ENCODE peak calls at places on chromosomes 11 and 22, in six cellular contexts. One of them, this sample, is unnamed.
A peak's percentile ranks its signal among the peaks of the same experiment; 100 is the strongest.

GRCh38 chr11:67010296-67010905 is 12.5 kb upstream of the SYT12 start:
- DNase-seq in PC-9: no peak
- DNase-seq in left ventricle myocardium inferior: no peak
- DNase-seq in OCI-LY7: no peak
- DNase-seq in CD4-positive, alpha-beta memory T cell: no peak
- DNase-seq in upper lobe of right lung: no peak
- DNase-seq in this sample: no peak

GRCh38 chr11:113553905-113554304 is 78.7 kb upstream of the DRD2 start:
- DNase-seq in left ventricle myocardium inferior: no peak
- DNase-seq in OCI-LY7: peak; percentile 2
- DNase-seq in upper lobe of right lung: no peak
- DNase-seq in PC-9: no peak
- DNase-seq in CD4-positive, alpha-beta memory T cell: no peak
- DNase-seq in this sample: no peak

GRCh38 chr11:45702511-45702910 is 37.1 kb upstream of the CHST1 start:
- DNase-seq in OCI-LY7: no peak
- DNase-seq in CD4-positive, alpha-beta memory T cell: no peak
- DNase-seq in PC-9: no peak
- DNase-seq in upper lobe of right lung: no peak
- DNase-seq in left ventricle myocardium inferior: no peak
- DNase-seq in this sample: no peak

GRCh38 chr11:44171518-44171917 is 76.0 kb downstream of the EXT2 start:
- DNase-seq in PC-9: no peak
- DNase-seq in CD4-positive, alpha-beta memory T cell: no peak
- DNase-seq in OCI-LY7: no peak
- DNase-seq in upper lobe of right lung: no peak
- DNase-seq in left ventricle myocardium inferior: no peak
- DNase-seq in this sample: no peak

GRCh38 chr11:107689317-107690202 is 22.3 kb downstream of the SLN start:
- DNase-seq in left ventricle myocardium inferior: peak; percentile 42
- DNase-seq in upper lobe of right lung: peak; percentile 77
- DNase-seq in CD4-positive, alpha-beta memory T cell: peak; percentile 34
- DNase-seq in PC-9: peak; percentile 51
- DNase-seq in OCI-LY7: peak; percentile 61
- DNase-seq in this sample: peak; percentile 4

GRCh38 chr11:114785820-114786219 is 107.5 kb downstream of the NXPE2 start:
- DNase-seq in CD4-positive, alpha-beta memory T cell: no peak
- DNase-seq in upper lobe of right lung: no peak
- DNase-seq in left ventricle myocardium inferior: no peak
- DNase-seq in OCI-LY7: no peak
- DNase-seq in PC-9: no peak
- DNase-seq in this sample: no peak

GRCh38 chr11:68398870-68399865 is 61.4 kb upstream of the PPP6R3 start:
- DNase-seq in PC-9: no peak
- DNase-seq in CD4-positive, alpha-beta memory T cell: no peak
- DNase-seq in left ventricle myocardium inferior: peak; percentile 82
- DNase-seq in upper lobe of right lung: no peak
- DNase-seq in OCI-LY7: no peak
- DNase-seq in this sample: no peak

GRCh38 chr11:65912840-65913239 is 6.0 kb downstream of the C11orf68 start:
- DNase-seq in CD4-positive, alpha-beta memory T cell: no peak
- DNase-seq in OCI-LY7: no peak
- DNase-seq in left ventricle myocardium inferior: no peak
- DNase-seq in PC-9: no peak
- DNase-seq in upper lobe of right lung: no peak
- DNase-seq in this sample: no peak

GRCh38 chr22:43209523-43209890 is 22.6 kb upstream of the TTLL12 start:
- DNase-seq in PC-9: no peak
- DNase-seq in OCI-LY7: no peak
- DNase-seq in upper lobe of right lung: no peak
- DNase-seq in CD4-positive, alpha-beta memory T cell: no peak
- DNase-seq in left ventricle myocardium inferior: no peak
- DNase-seq in this sample: no peak

GRCh38 chr11:111067994-111068393 is 177.5 kb upstream of the POU2AF2 start:
- DNase-seq in CD4-positive, alpha-beta memory T cell: no peak
- DNase-seq in PC-9: no peak
- DNase-seq in upper lobe of right lung: no peak
- DNase-seq in left ventricle myocardium inferior: no peak
- DNase-seq in OCI-LY7: no peak
- DNase-seq in this sample: no peak

GRCh38 chr11:19698493-19699292 is 13.9 kb upstream of the NAV2 start:
- DNase-seq in left ventricle myocardium inferior: peak; percentile 74
- DNase-seq in CD4-positive, alpha-beta memory T cell: no peak
- DNase-seq in PC-9: peak; percentile 27
- DNase-seq in upper lobe of right lung: no peak
- DNase-seq in OCI-LY7: no peak
- DNase-seq in this sample: no peak

GRCh38 chr11:83054904-83055380 is 16.8 kb downstream of the RAB30 start:
- DNase-seq in OCI-LY7: peak; percentile 66
- DNase-seq in CD4-positive, alpha-beta memory T cell: no peak
- DNase-seq in left ventricle myocardium inferior: no peak
- DNase-seq in upper lobe of right lung: no peak
- DNase-seq in PC-9: no peak
- DNase-seq in this sample: no peak

GRCh38 chr11:46049325-46049860 is 71.9 kb downstream of the PHF21A start:
- DNase-seq in upper lobe of right lung: no peak
- DNase-seq in PC-9: no peak
- DNase-seq in left ventricle myocardium inferior: no peak
- DNase-seq in OCI-LY7: no peak
- DNase-seq in CD4-positive, alpha-beta memory T cell: no peak
- DNase-seq in this sample: no peak

DNA sequence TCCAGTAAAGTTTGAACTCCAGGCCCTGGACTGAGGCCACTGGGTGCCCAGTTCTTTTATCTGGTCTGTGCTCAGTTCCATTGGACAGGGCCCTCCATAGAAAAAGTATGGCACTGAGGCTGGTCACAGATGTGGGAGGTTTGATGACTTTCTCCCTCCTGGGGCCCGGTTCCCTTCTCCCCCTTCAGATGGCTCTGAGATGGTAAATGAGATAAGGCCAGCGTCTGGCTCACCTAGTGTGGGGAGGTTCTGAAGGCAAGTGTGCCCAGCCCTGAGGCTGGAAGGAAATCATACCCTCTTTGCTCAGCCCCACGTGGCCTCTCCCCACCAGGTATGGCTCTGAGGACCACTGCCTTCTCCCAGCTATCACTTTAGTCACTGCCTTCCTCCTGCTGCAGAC is 1.5 kb upstream of the CLDN5 start:
- DNase-seq in CD4-positive, alpha-beta memory T cell: no peak
- DNase-seq in left ventricle myocardium inferior: no peak
- DNase-seq in OCI-LY7: no peak
- DNase-seq in PC-9: no peak
- DNase-seq in upper lobe of right lung: no peak
- DNase-seq in this sample: no peak
- H3K27ac ChIP-seq in CD4-positive, alpha-beta memory T cell: no peak overlapping the region
- H3K27ac ChIP-seq in left ventricle myocardium inferior: peak overlapping the region; percentile 95
- H3K27ac ChIP-seq in OCI-LY7: no peak overlapping the region
- H3K27ac ChIP-seq in PC-9: no peak overlapping the region
- H3K27ac ChIP-seq in upper lobe of right lung: peak overlapping the region; percentile 78
- H3K27ac ChIP-seq in this sample: no peak overlapping the region

GRCh38 chr22:39439170-39439569 is 17.6 kb upstream of the MGAT3 start:
- DNase-seq in OCI-LY7: no peak
- DNase-seq in upper lobe of right lung: no peak
- DNase-seq in PC-9: no peak
- DNase-seq in left ventricle myocardium inferior: no peak
- DNase-seq in CD4-positive, alpha-beta memory T cell: no peak
- DNase-seq in this sample: no peak
- H3K4me3 ChIP-seq in OCI-LY7: no peak overlapping the region
- H3K4me3 ChIP-seq in upper lobe of right lung: no peak overlapping the region
- H3K4me3 ChIP-seq in PC-9: no peak overlapping the region
- H3K4me3 ChIP-seq in left ventricle myocardium inferior: no peak overlapping the region
- H3K4me3 ChIP-seq in CD4-positive, alpha-beta memory T cell: no peak overlapping the region
- H3K4me3 ChIP-seq in this sample: no peak overlapping the region

GRCh38 chr22:48506506-48507145 is 1321.0 kb downstream of the BRD1 start:
- DNase-seq in left ventricle myocardium inferior: no peak
- DNase-seq in upper lobe of right lung: no peak
- DNase-seq in CD4-positive, alpha-beta memory T cell: no peak
- DNase-seq in PC-9: no peak
- DNase-seq in OCI-LY7: no peak
- DNase-seq in this sample: no peak
- H3K9me3 ChIP-seq in left ventricle myocardium inferior: no peaks in the 10 kb centered on the region
- H3K9me3 ChIP-seq in upper lobe of right lung: no peaks in the 10 kb centered on the region
- H3K9me3 ChIP-seq in CD4-positive, alpha-beta memory T cell: no peaks in the 10 kb centered on the region
- H3K9me3 ChIP-seq in PC-9: no peaks in the 10 kb centered on the region
- H3K9me3 ChIP-seq in OCI-LY7: no peaks in the 10 kb centered on the region
- H3K9me3 ChIP-seq in this sample: no peaks in the 10 kb centered on the region

DNA sequence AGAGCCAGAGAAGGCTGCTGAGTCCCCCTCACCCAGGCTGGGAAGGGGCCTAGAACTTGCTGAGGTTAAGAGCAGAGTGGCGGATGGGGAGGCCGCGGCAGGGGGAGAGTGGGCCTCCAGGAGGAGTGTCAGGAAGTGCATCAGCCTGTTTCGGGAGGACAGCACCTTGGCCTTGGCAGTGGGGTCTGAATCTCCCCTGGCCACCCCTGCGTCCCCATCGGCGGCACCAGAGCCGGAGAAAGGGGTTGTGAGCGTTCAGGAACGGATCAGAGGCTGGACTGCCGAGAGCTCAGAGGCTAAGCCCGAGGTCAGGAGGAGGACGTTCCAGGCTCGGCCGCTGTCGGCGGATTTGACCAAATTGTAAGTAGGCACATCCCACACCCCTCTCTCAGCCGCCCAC is 76.7 kb downstream of the KIAA1671 start:
- DNase-seq in PC-9: no peak
- DNase-seq in upper lobe of right lung: no peak
- DNase-seq in left ventricle myocardium inferior: no peak
- DNase-seq in CD4-positive, alpha-beta memory T cell: no peak
- DNase-seq in OCI-LY7: no peak
- DNase-seq in this sample: no peak
- H3K27ac ChIP-seq in PC-9: no peak overlapping the region
- H3K27ac ChIP-seq in upper lobe of right lung: no peak overlapping the region
- H3K27ac ChIP-seq in left ventricle myocardium inferior: peak overlapping the region; percentile 80
- H3K27ac ChIP-seq in CD4-positive, alpha-beta memory T cell: no peak overlapping the region
- H3K27ac ChIP-seq in OCI-LY7: no peak overlapping the region
- H3K27ac ChIP-seq in this sample: no peak overlapping the region

GRCh38 chr11:119018074-119018938 is at the start of the genes RPS25 and TRAPPC4:
- DNase-seq in OCI-LY7: peak; percentile 97
- DNase-seq in PC-9: peak; percentile 89
- DNase-seq in CD4-positive, alpha-beta memory T cell: peak; percentile 96
- DNase-seq in left ventricle myocardium inferior: peak; percentile 95
- DNase-seq in upper lobe of right lung: peak; percentile 98
- DNase-seq in this sample: peak; percentile 94

GRCh38 chr11:119014209-119014924 is 3.8 kb downstream of the RPS25 start:
- DNase-seq in upper lobe of right lung: no peak
- DNase-seq in left ventricle myocardium inferior: no peak
- DNase-seq in OCI-LY7: no peak
- DNase-seq in PC-9: no peak
- DNase-seq in CD4-positive, alpha-beta memory T cell: no peak
- DNase-seq in this sample: no peak

GRCh38 chr11:119015054-119015611 is 3.0 kb downstream of the RPS25 start:
- DNase-seq in upper lobe of right lung: no peak
- DNase-seq in CD4-positive, alpha-beta memory T cell: no peak
- DNase-seq in left ventricle myocardium inferior: no peak
- DNase-seq in PC-9: no peak
- DNase-seq in OCI-LY7: no peak
- DNase-seq in this sample: no peak

GRCh38 chr11:119019996-119020395 is 1.4 kb downstream of the TRAPPC4 start:
- DNase-seq in left ventricle myocardium inferior: no peak
- DNase-seq in OCI-LY7: no peak
- DNase-seq in CD4-positive, alpha-beta memory T cell: no peak
- DNase-seq in upper lobe of right lung: no peak
- DNase-seq in PC-9: no peak
- DNase-seq in this sample: no peak

GRCh38 chr11:119016216-119017009 is 1.7 kb downstream of the RPS25 start:
- DNase-seq in PC-9: no peak
- DNase-seq in left ventricle myocardium inferior: no peak
- DNase-seq in OCI-LY7: no peak
- DNase-seq in CD4-positive, alpha-beta memory T cell: no peak
- DNase-seq in upper lobe of right lung: no peak
- DNase-seq in this sample: no peak
- H3K4me3 ChIP-seq in PC-9: peak overlapping the region; percentile 98
- H3K4me3 ChIP-seq in left ventricle myocardium inferior: peak overlapping the region; percentile 79
- H3K4me3 ChIP-seq in OCI-LY7: peak overlapping the region; percentile 81
- H3K4me3 ChIP-seq in CD4-positive, alpha-beta memory T cell: no peak overlapping the region
- H3K4me3 ChIP-seq in upper lobe of right lung: peak overlapping the region; percentile 91
- H3K4me3 ChIP-seq in this sample: peak overlapping the region; percentile 81

DNA sequence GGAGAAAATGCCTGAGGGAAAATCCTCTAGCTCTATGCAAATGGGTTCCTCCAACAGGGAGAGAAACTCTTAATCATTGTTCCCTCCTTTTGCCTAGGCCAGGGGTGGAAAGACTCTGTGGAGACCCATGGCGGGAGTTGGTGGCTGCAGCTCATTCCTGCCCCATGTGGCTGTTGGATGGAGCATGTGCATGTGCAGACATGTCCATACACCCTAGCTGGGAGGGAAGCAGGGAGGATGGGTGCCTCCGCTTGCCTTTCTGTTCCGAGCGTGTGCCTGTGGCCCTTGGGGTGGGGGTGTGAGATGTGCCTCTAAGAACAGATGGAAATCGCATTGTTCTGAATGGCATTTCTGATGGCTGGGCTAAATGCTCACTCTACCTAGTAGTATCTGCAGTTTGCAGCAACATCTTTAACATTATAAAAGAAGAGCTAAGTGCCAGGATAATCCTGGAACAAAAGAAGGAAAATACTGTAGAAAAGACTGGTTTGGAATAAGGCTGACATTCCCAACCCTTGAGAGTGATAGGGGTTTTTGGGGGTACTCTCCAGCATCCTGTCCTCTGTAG is 31.7 kb downstream of the METTL15 start:
- DNase-seq in PC-9: no peak
- DNase-seq in OCI-LY7: no peak
- DNase-seq in left ventricle myocardium inferior: no peak
- DNase-seq in upper lobe of right lung: no peak
- DNase-seq in CD4-positive, alpha-beta memory T cell: no peak
- DNase-seq in this sample: no peak
- H3K9me3 ChIP-seq in PC-9: peaks cover 43% of the 10 kb centered on the region
- H3K9me3 ChIP-seq in OCI-LY7: peaks cover 39% of the 10 kb centered on the region
- H3K9me3 ChIP-seq in left ventricle myocardium inferior: peaks cover 20% of the 10 kb centered on the region
- H3K9me3 ChIP-seq in upper lobe of right lung: no peaks in the 10 kb centered on the region
- H3K9me3 ChIP-seq in CD4-positive, alpha-beta memory T cell: no peaks in the 10 kb centered on the region
- H3K9me3 ChIP-seq in this sample: peaks cover 5% of the 10 kb centered on the region

DNA sequence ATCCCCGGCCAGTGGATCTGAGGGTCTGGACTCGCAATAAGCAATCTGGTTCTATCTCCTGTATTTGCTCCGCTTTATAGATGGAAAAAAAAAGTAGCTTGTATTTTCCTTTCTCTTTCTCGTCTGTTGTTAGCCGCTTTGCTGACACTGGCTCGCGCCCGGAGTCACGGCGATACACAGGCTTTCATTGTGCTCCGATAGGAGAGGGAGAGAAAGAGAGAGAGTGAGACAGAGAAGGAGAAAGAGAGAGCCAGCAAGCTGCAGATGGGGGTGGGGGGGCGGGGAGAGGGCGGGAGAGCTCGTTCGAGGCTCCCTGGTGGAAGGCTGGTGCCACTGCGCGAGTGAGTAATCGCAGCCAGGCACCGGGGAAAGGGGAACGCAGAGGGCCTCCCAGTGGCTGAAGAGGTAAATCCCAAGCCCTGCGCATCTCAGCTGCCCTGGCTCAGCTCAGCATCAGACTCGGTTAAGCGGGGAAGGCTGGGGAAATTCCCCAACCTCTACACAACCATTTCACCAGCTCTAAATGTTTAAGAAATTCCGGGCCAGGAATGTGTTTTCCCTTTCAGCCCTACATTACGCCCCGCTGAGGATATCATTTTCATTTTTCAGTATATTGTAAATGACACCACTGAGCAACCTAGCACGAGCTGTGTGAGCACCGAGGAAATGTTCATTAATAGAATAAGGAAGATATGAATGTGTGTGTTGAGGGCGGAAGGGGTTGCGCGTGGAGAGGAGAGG is at the start of gene MAML2:
- DNase-seq in CD4-positive, alpha-beta memory T cell: peak; percentile 87
- DNase-seq in upper lobe of right lung: peak; percentile 95
- DNase-seq in PC-9: peak; percentile 89
- DNase-seq in left ventricle myocardium inferior: peak; percentile 92
- DNase-seq in OCI-LY7: peak; percentile 92
- DNase-seq in this sample: peak; percentile 83
- H3K27ac ChIP-seq in CD4-positive, alpha-beta memory T cell: peak within 1 kb of the TSS; percentile 75
- H3K27ac ChIP-seq in upper lobe of right lung: peak within 1 kb of the TSS; percentile 80
- H3K27ac ChIP-seq in PC-9: peak within 1 kb of the TSS; percentile 70
- H3K27ac ChIP-seq in left ventricle myocardium inferior: peak within 1 kb of the TSS; percentile 82
- H3K27ac ChIP-seq in OCI-LY7: no peak within 1 kb of the TSS
- H3K27ac ChIP-seq in this sample: peak within 1 kb of the TSS; percentile 83

GRCh38 chr11:42422094-42422493 is 889.7 kb upstream of the API5 start:
- DNase-seq in upper lobe of right lung: no peak
- DNase-seq in PC-9: no peak
- DNase-seq in CD4-positive, alpha-beta memory T cell: no peak
- DNase-seq in left ventricle myocardium inferior: no peak
- DNase-seq in OCI-LY7: no peak
- DNase-seq in this sample: no peak
- H3K4me3 ChIP-seq in upper lobe of right lung: no peak overlapping the region
- H3K4me3 ChIP-seq in PC-9: no peak overlapping the region
- H3K4me3 ChIP-seq in CD4-positive, alpha-beta memory T cell: no peak overlapping the region
- H3K4me3 ChIP-seq in left ventricle myocardium inferior: no peak overlapping the region
- H3K4me3 ChIP-seq in OCI-LY7: no peak overlapping the region
- H3K4me3 ChIP-seq in this sample: no peak overlapping the region